ENCODE peak calls at places on chromosomes 13 and 19, in seven cellular contexts. S is right lobe of liver, Y is Peyer's patch, B is heart left ventricle, F is suprapubic skin, T is A549, Q is endothelial cell of umbilical vein. I is an unnamed sample.

GRCh38 chr19:4575978-4576933 is 16.8 kb upstream of the SEMA6B start:
- DNase-seq in S (peak; percentile 75), Y (peak; percentile 61), B (peak; percentile 69), F (no peak), T (peak; percentile 72), Q (peak; percentile 72), I (peak; percentile 69)

GRCh38 chr19:34253711-34254551 is 423 bp upstream of the GARRE1 start:
- DNase-seq in S (peak; percentile 92), Y (peak; percentile 88), B (peak; percentile 86), F (peak; percentile 91), T (no peak), Q (peak; percentile 60), I (no peak)

GRCh38 chr19:4639531-4640246 is 373 bp downstream of the TNFAIP8L1 start:
- DNase-seq in S (peak; percentile 78), Y (no peak), B (no peak), F (no peak), T (no peak), Q (peak; percentile 39), I (no peak)

GRCh38 chr13:112804374-112804773 is 114.5 kb downstream of the ATP11A start:
- DNase-seq in S (no peak), Y (no peak), B (no peak), F (no peak), T (no peak), Q (no peak), I (no peak)

GRCh38 chr19:18046066-18046718 is 38.2 kb downstream of the ARRDC2 start:
- DNase-seq in S (no peak), Y (no peak), B (no peak), F (no peak), T (peak; percentile 54), Q (no peak), I (peak; percentile 72)

GRCh38 chr19:6674868-6675305 is 4.9 kb upstream of the TNFSF14 start:
- DNase-seq in S (peak; percentile 73), Y (peak; percentile 79), B (peak; percentile 62), F (no peak), T (peak; percentile 35), Q (peak; percentile 56), I (peak; percentile 89)

GRCh38 chr19:317710-318508 is 26.7 kb downstream of the MIER2 start:
- DNase-seq in S (no peak), Y (no peak), B (no peak), F (no peak), T (no peak), Q (no peak), I (no peak)

GRCh38 chr19:2149980-2150793 is 1.2 kb downstream of the AP3D1 start:
- DNase-seq in S (no peak), Y (no peak), B (no peak), F (no peak), T (no peak), Q (peak; percentile 19), I (no peak)

GRCh38 chr13:23959231-23959862 is 62.0 kb upstream of the C1QTNF9B start:
- DNase-seq in S (no peak), Y (no peak), B (no peak), F (no peak), T (no peak), Q (no peak), I (no peak)

GRCh38 chr13:113732961-113733950 is 25.8 kb upstream of the TMEM255B start:
- DNase-seq in S (no peak), Y (no peak), B (no peak), F (no peak), T (no peak), Q (no peak), I (no peak)

GRCh38 chr19:4097501-4097900 is 26.4 kb downstream of the MAP2K2 start:
- DNase-seq in S (no peak), Y (no peak), B (peak; percentile 55), F (no peak), T (no peak), Q (no peak), I (peak; percentile 80)

GRCh38 chr13:48094781-48095502 is at the start of gene MED4:
- DNase-seq in S (peak; percentile 95), Y (peak; percentile 89), B (peak; percentile 96), F (peak; percentile 97), T (peak; percentile 92), Q (peak; percentile 95), I (peak; percentile 97)

GRCh38 chr13:27442071-27442647 is 8.2 kb downstream of the MTIF3 start:
- DNase-seq in S (no peak), Y (peak; percentile 55), B (no peak), F (no peak), T (no peak), Q (no peak), I (no peak)

GRCh38 chr19:4800591-4801081 is 9.1 kb downstream of the FEM1A start:
- DNase-seq in S (peak; percentile 51), Y (no peak), B (peak; percentile 83), F (peak; percentile 90), T (no peak), Q (no peak), I (no peak)

GRCh38 chr19:35357867-35358573 is at the start of gene FFAR3:
- DNase-seq in S (peak; percentile 43), Y (no peak), B (peak; percentile 56), F (peak; percentile 8), T (no peak), Q (no peak), I (peak; percentile 53)

GRCh38 chr13:75761373-75761772 is 125.2 kb downstream of the LMO7 start:
- DNase-seq in S (no peak), Y (no peak), B (no peak), F (no peak), T (no peak), Q (no peak), I (no peak)

GRCh38 chr13:29991343-29991742 is 140.9 kb upstream of the UBL3 start:
- DNase-seq in S (no peak), Y (no peak), B (no peak), F (no peak), T (no peak), Q (no peak), I (no peak)

GRCh38 chr13:110261166-110262081 is 45.5 kb downstream of the COL4A1 start:
- DNase-seq in S (no peak), Y (no peak), B (no peak), F (no peak), T (no peak), Q (peak; percentile 21), I (no peak)

GRCh38 chr13:73355134-73355533 is 296.3 kb downstream of the KLF5 start:
- DNase-seq in S (no peak), Y (no peak), B (no peak), F (no peak), T (no peak), Q (no peak), I (no peak)

GRCh38 chr13:64274481-64275217 is 2859.0 kb upstream of the PCDH20 start:
- DNase-seq in S (no peak), Y (no peak), B (no peak), F (no peak), T (no peak), Q (peak; percentile 68), I (no peak)

GRCh38 chr13:100526299-100527030 is 62.1 kb downstream of the GGACT start:
- DNase-seq in S (no peak), Y (no peak), B (no peak), F (peak; percentile 69), T (no peak), Q (no peak), I (no peak)

GRCh38 chr19:13151605-13152355 is 1.6 kb downstream of the IER2 start:
- DNase-seq in S (peak; percentile 98), Y (peak; percentile 96), B (peak; percentile 97), F (peak; percentile 99), T (peak; percentile 95), Q (peak; percentile 97), I (peak; percentile 97)

GRCh38 chr19:41577144-41577830 is 1.3 kb downstream of the CEACAM21 start:
- DNase-seq in S (no peak), Y (no peak), B (no peak), F (no peak), T (no peak), Q (no peak), I (no peak)

GRCh38 chr19:4374451-4375163 is 25.7 kb downstream of the SH3GL1 start:
- DNase-seq in S (peak; percentile 60), Y (no peak), B (peak; percentile 91), F (peak; percentile 92), T (peak; percentile 85), Q (peak; percentile 67), I (peak; percentile 92)

GRCh38 chr19:41911889-41912731 is 16.1 kb downstream of the ERFL start:
- DNase-seq in S (no peak), Y (no peak), B (no peak), F (no peak), T (no peak), Q (no peak), I (no peak)

GRCh38 chr19:16518061-16518460 is 21.9 kb downstream of the C19orf44 start:
- DNase-seq in S (no peak), Y (no peak), B (no peak), F (no peak), T (no peak), Q (no peak), I (no peak)

GRCh38 chr19:23699521-23699860 is 12.5 kb upstream of the ZNF675 start:
- DNase-seq in S (no peak), Y (no peak), B (no peak), F (no peak), T (no peak), Q (no peak), I (no peak)

DNA sequence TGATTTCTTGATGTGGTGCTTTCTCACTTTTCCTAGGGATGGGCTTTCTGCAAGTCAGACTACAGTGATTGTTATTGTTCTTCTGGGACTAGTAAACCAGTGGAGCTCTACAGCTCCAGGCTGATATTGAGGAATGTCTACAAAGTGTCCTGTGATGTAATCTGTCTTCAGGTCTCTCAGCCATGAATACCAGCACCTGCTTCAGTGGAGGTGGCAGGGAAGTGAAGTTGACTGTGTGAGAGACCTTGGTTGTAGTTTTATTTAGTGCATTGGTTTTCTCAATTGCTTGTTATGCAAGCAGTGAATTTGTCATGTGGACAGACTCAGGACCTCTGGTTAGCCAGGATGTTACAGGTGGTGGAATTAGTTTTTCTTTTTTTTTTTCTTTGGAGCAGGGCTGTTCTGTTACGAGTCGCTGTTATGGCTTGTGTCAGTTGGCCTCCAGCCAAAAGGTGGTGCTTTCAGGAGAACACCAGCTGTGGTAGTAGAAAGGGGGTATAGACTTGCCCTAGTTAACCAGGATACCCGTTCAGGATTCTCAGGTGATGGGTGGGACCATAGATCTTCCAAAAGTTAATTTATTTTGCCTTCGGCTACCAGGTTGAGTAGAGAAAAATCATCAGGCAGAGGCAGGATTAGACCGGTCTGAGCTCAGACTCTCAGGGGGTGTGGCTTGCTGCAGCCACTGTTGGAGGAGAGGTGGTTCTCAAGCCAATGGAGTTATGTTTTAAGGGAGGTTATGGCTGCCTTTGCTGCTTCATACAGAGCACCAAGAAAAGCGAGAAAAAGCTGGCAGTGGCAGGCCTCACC is 11.9 kb upstream of the ZNF675 start:
- DNase-seq in S (no peak), Y (no peak), B (no peak), F (no peak), T (no peak), Q (no peak), I (no peak)
- TF ChIP-seq POLR2A in S (no peak), Y (no peak), B (no peak), F (no peak), T (no peak), Q (no peak), I (no peak)

GRCh38 chr13:31409678-31410356 is 210.0 kb downstream of the B3GLCT start:
- DNase-seq in S (no peak), Y (no peak), B (no peak), F (no peak), T (no peak), Q (no peak), I (no peak)
- TF ChIP-seq CTCF in S (no peak), Y (no peak), B (no peak), F (no peak), T (no peak), Q (no peak), I (no peak)

GRCh38 chr13:39196957-39197644 is 158.8 kb downstream of the NHLRC3 start:
- DNase-seq in S (no peak), Y (no peak), B (no peak), F (no peak), T (no peak), Q (no peak), I (no peak)
- TF ChIP-seq POLR2A in S (no peak), Y (no peak), B (no peak), F (no peak), T (no peak), Q (no peak), I (no peak)

GRCh38 chr19:10502524-10503001 is 593 bp downstream of the KEAP1 start:
- DNase-seq in S (peak; percentile 96), Y (peak; percentile 89), B (peak; percentile 97), F (peak; percentile 97), T (peak; percentile 87), Q (peak; percentile 85), I (peak; percentile 94)
- TF ChIP-seq CTCF in S (no peak), Y (no peak), B (no peak), F (no peak), T (no peak), Q (no peak), I (no peak)

I was measured in adrenal gland.